ENCODE peak calls at places on chromosomes 1 and 21, in five cellular contexts. B is activated naive CD4-positive, alpha-beta T cell treated with Interleukin-2 at 50 U/mL for 16 hours; R is activated T-cell treated with anti-CD3 and anti-CD28 coated beads, Interleukin-2, amount 50 U/mL, for 72 hours; Z is GM12865; Y is activated T-helper 1 cell treated with anti-CD3 and anti-CD28 coated beads, Interleukin-2, amount 50 U/mL, for 16 hours. N is an unnamed sample.

GRCh38 chr1:207658408-207658807 is 13.5 kb downstream of the CR1L start:
- DNase-seq in B (no peak), R (no peak), Z (no peak), Y (no peak), N (no peak)

GRCh38 chr1:115158181-115158580 is 68.9 kb upstream of the TSPAN2 start:
- DNase-seq in B (no peak), R (no peak), Z (no peak), Y (no peak), N (no peak)

GRCh38 chr1:144551543-144552424 is 40.9 kb upstream of the PPIAL4F start:
- DNase-seq in B (peak), R (peak), Z (peak), Y (peak), N (peak)

GRCh38 chr1:93579891-93580290 is 101.7 kb downstream of the BCAR3 start:
- DNase-seq in B (no peak), R (no peak), Z (no peak), Y (no peak), N (no peak)

GRCh38 chr1:26289158-26290059 is 9.5 kb downstream of the SH3BGRL3 start:
- DNase-seq in B (no peak), R (peak), Z (peak), Y (no peak), N (peak)

GRCh38 chr21:43956667-43957030 is 55.5 kb upstream of the TRAPPC10 start:
- DNase-seq in B (no peak), R (no peak), Z (no peak), Y (no peak), N (no peak)

GRCh38 chr1:46558141-46558963 is 6.9 kb upstream of the KNCN start:
- DNase-seq in B (no peak), R (no peak), Z (no peak), Y (no peak), N (no peak)

GRCh38 chr21:39106881-39107462 is 76.3 kb downstream of the PSMG1 start:
- DNase-seq in B (no peak), R (no peak), Z (no peak), Y (no peak), N (no peak)

GRCh38 chr1:234862944-234863515 is 253.1 kb upstream of the IRF2BP2 start:
- DNase-seq in B (no peak), R (no peak), Z (no peak), Y (no peak), N (peak)

GRCh38 chr1:1120096-1120495 is 4.2 kb upstream of the C1orf159 start:
- DNase-seq in B (no peak), R (no peak), Z (no peak), Y (no peak), N (no peak)

GRCh38 chr1:181551249-181551648 is 67.9 kb downstream of the CACNA1E start:
- DNase-seq in B (no peak), R (no peak), Z (no peak), Y (no peak), N (peak)

GRCh38 chr1:63255153-63255552 is 67.2 kb upstream of the FOXD3 start:
- DNase-seq in B (no peak), R (no peak), Z (no peak), Y (no peak), N (no peak)

GRCh38 chr1:2916706-2917105 is 104.6 kb upstream of the ACTRT2 start:
- DNase-seq in B (no peak), R (no peak), Z (no peak), Y (no peak), N (no peak)

GRCh38 chr1:225479341-225479740 is 51.5 kb upstream of the LBR start:
- DNase-seq in B (no peak), R (no peak), Z (no peak), Y (no peak), N (no peak)

GRCh38 chr1:245822997-245823396 is 668.2 kb downstream of the KIF26B start:
- DNase-seq in B (no peak), R (no peak), Z (no peak), Y (no peak), N (no peak)

GRCh38 chr1:20411196-20411980 is 74.6 kb downstream of the CAMK2N1 start:
- DNase-seq in B (no peak), R (peak), Z (no peak), Y (no peak), N (no peak)

GRCh38 chr1:150464422-150464826 is 22.8 kb upstream of the TARS2 start:
- DNase-seq in B (peak), R (peak), Z (peak), Y (peak), N (peak)

GRCh38 chr21:42570841-42571387 is 57.3 kb downstream of the SLC37A1 start:
- DNase-seq in B (no peak), R (no peak), Z (no peak), Y (no peak), N (peak)

GRCh38 chr1:115543247-115543646 is 98.5 kb upstream of the VANGL1 start:
- DNase-seq in B (no peak), R (no peak), Z (no peak), Y (no peak), N (no peak)

GRCh38 chr1:15172405-15173259 is 19.1 kb downstream of the TMEM51 start:
- DNase-seq in B (no peak), R (no peak), Z (no peak), Y (no peak), N (no peak)

GRCh38 chr1:178581351-178581951 is 68.5 kb downstream of the TEX35 start:
- DNase-seq in B (no peak), R (no peak), Z (peak), Y (no peak), N (no peak)

GRCh38 chr1:9149837-9150581 is 21.1 kb upstream of the GPR157 start:
- DNase-seq in B (no peak), R (no peak), Z (no peak), Y (no peak), N (no peak)

GRCh38 chr1:181061891-181062777 is 26.4 kb upstream of the IER5 start:
- DNase-seq in B (peak), R (peak), Z (peak), Y (no peak), N (peak)

GRCh38 chr21:29340228-29340627 is 41.5 kb downstream of the BACH1 start:
- DNase-seq in B (no peak), R (no peak), Z (no peak), Y (no peak), N (no peak)

GRCh38 chr21:29834617-29835016 is 105.2 kb downstream of the GRIK1 start:
- DNase-seq in B (no peak), R (no peak), Z (no peak), Y (no peak), N (no peak)

N was measured in pons.